ENCODE peak calls at places on chromosomes 16 and 17, in eight cellular contexts. Z is upper lobe of right lung, P is lung, Y is Caco-2, H is AG10803, A is PC-9, J is fibroblast of the aortic adventitia, V is left ventricle myocardium inferior. U is an unnamed sample.
A peak's percentile ranks its signal among the peaks of the same experiment; 100 is the strongest.

GRCh38 chr16:69520413-69520799 is 45.4 kb upstream of the NFAT5 start:
- DNase-seq in Z (no peak), P (no peak), Y (no peak), H (no peak), A (no peak), J (no peak), V (no peak), U (no peak)

GRCh38 chr17:49698005-49698404 is 9.8 kb downstream of the SLC35B1 start:
- DNase-seq in Z (no peak), P (no peak), Y (no peak), H (no peak), A (no peak), J (no peak), V (no peak), U (no peak)

GRCh38 chr17:43983515-43984411 is 20.7 kb upstream of the NAGS start:
- DNase-seq in Z (peak; percentile 80), P (no peak), Y (peak; percentile 51), H (no peak), A (no peak), J (no peak), V (no peak), U (no peak)

GRCh38 chr17:79609616-79610150 is 1.2 kb downstream of the RBFOX3 start:
- DNase-seq in Z (no peak), P (no peak), Y (no peak), H (no peak), A (no peak), J (no peak), V (no peak), U (no peak)

GRCh38 chr17:58533616-58534188 is 19.3 kb upstream of the MTMR4 start:
- DNase-seq in Z (no peak), P (no peak), Y (no peak), H (no peak), A (no peak), J (no peak), V (no peak), U (no peak)

GRCh38 chr16:8776193-8776592 is 21.2 kb downstream of the TMEM186 start:
- DNase-seq in Z (no peak), P (no peak), Y (no peak), H (no peak), A (peak; percentile 96), J (no peak), V (no peak), U (no peak)

GRCh38 chr16:30660424-30661251 is 2.4 kb downstream of the FBRS start:
- DNase-seq in Z (no peak), P (no peak), Y (no peak), H (no peak), A (no peak), J (no peak), V (no peak), U (peak; percentile 13)

GRCh38 chr16:5323284-5323683 is 225.7 kb upstream of the EEF2KMT start:
- DNase-seq in Z (no peak), P (no peak), Y (no peak), H (no peak), A (no peak), J (no peak), V (no peak), U (no peak)

GRCh38 chr16:89453662-89454321 is 36.6 kb downstream of the ANKRD11 start:
- DNase-seq in Z (no peak), P (no peak), Y (no peak), H (no peak), A (peak; percentile 12), J (peak; percentile 48), V (peak; percentile 35), U (peak; percentile 45)

GRCh38 chr17:44304651-44305050 is 3.8 kb upstream of the RUNDC3A start:
- DNase-seq in Z (no peak), P (no peak), Y (no peak), H (peak; percentile 25), A (no peak), J (no peak), V (no peak), U (no peak)

GRCh38 chr17:11511696-11512095 is 86.6 kb upstream of the DNAH9 start:
- DNase-seq in Z (no peak), P (no peak), Y (no peak), H (no peak), A (no peak), J (no peak), V (no peak), U (no peak)

GRCh38 chr17:40447148-40447644 is 3.9 kb downstream of the IGFBP4 start:
- DNase-seq in Z (no peak), P (no peak), Y (no peak), H (no peak), A (no peak), J (peak; percentile 37), V (no peak), U (no peak)
- H3K4me3 ChIP-seq in Z (peak overlapping the region; percentile 81), P (peak overlapping the region; percentile 13), Y (no peak overlapping the region), H (peak overlapping the region; percentile 99), A (no peak overlapping the region), J (peak overlapping the region; percentile 95), V (peak overlapping the region; percentile 90), U (peak overlapping the region; percentile 53)

DNA sequence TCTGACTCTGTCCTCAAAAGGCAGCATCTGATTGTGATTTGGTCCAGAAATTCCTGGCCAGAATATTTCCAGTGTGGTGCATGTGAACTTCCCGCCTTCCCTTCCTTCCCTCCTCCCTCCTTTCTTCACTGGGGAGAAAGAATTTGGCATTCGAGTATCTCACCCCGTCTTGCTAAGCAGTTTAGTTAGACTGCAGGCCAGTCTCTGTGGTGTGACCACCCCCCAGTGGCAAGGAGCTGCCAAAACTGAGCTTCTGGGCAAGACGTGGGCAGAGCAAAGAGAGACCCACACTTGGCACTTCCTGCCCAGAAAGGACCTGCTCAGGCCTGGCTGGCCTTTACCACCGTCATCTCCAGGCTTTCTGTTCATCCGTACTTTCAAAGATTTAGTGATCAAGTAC is 36.4 kb downstream of the SNX20 start:
- DNase-seq in Z (no peak), P (no peak), Y (no peak), H (peak; percentile 76), A (peak; percentile 34), J (peak; percentile 55), V (no peak), U (peak; percentile 15)
- TF ChIP-seq CTCF in Z (peak; percentile 37), P (no peak), Y (peak; percentile 68), H (peak; percentile 62), A (peak; percentile 67), J (peak; percentile 45), V (peak; percentile 57), U (peak; percentile 31)

GRCh38 chr17:38879878-38880727 is 10.2 kb downstream of the LASP1 start:
- DNase-seq in Z (no peak), P (no peak), Y (peak; percentile 90), H (peak; percentile 85), A (peak; percentile 89), J (peak; percentile 90), V (no peak), U (peak; percentile 72)

GRCh38 chr17:38875477-38876080 is 5.7 kb downstream of the LASP1 start:
- DNase-seq in Z (no peak), P (no peak), Y (no peak), H (no peak), A (no peak), J (no peak), V (no peak), U (peak; percentile 32)

GRCh38 chr17:38874505-38875419 is 4.9 kb downstream of the LASP1 start:
- DNase-seq in Z (no peak), P (no peak), Y (no peak), H (peak; percentile 34), A (no peak), J (peak; percentile 28), V (no peak), U (no peak)

GRCh38 chr17:38873646-38874380 is 4.0 kb downstream of the LASP1 start:
- DNase-seq in Z (no peak), P (no peak), Y (no peak), H (no peak), A (peak; percentile 75), J (no peak), V (no peak), U (no peak)

GRCh38 chr17:38877130-38877851 is 7.4 kb downstream of the LASP1 start:
- DNase-seq in Z (no peak), P (no peak), Y (no peak), H (no peak), A (no peak), J (no peak), V (no peak), U (no peak)
- H3K4me3 ChIP-seq in Z (no peak overlapping the region), P (no peak overlapping the region), Y (no peak overlapping the region), H (peak overlapping the region; percentile 8), A (no peak overlapping the region), J (no peak overlapping the region), V (peak overlapping the region; percentile 11), U (no peak overlapping the region)

DNA sequence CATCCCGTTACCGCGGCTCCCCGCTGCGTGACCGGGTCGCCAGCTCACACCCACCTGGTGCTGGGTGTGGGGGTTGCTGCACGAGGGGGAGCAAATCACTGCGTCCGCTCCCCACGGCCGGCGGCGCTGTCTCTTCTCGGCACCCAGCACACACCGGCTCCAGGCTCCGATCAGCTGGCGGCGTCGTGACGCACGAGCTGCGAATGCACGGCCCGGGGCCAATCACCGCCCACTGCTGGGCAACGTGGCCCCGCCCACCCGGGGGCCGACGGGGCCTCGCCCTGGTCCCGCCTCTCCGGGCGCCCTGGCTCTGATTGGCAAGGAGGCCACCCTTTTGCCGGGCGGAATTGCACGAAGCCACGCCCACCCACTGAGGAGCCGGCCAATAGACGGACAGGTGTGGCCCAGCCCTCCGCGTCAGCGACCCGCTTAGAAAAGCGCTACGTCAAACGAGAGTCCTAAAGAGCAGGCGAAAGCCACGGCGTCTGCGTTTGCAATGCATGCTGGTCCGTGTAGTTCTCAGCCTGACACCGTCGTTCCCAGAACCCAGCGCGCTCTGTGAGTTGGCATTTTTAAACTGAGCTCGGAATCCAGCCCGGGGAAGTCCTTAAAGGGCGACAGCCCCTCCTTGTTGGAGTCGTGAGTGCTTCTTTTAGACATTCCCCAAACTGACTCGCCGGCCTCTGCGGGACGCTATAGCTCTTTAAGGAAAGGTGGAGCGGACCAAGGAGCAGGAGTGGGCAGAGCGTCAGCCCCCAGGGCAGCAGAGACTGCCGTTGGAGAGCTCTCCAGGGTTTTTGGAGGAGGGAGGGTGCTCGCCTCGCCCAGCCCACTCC is 6.1 kb upstream of the TLCD2 start:
- DNase-seq in Z (peak; percentile 100), P (peak; percentile 100), Y (peak; percentile 100), H (peak; percentile 100), A (peak; percentile 100), J (peak; percentile 100), V (peak; percentile 100), U (peak; percentile 100)
- TF ChIP-seq CTCF in Z (peak; percentile 12), P (peak; percentile 12), Y (no peak), H (peak; percentile 30), A (peak; percentile 31), J (peak; percentile 36), V (no peak), U (no peak)

GRCh38 chr16:3625331-3625730 is 13.9 kb upstream of the SLX4 start:
- DNase-seq in Z (no peak), P (no peak), Y (no peak), H (no peak), A (no peak), J (no peak), V (no peak), U (no peak)
- H3K4me3 ChIP-seq in Z (no peak overlapping the region), P (no peak overlapping the region), Y (no peak overlapping the region), H (no peak overlapping the region), A (no peak overlapping the region), J (no peak overlapping the region), V (no peak overlapping the region), U (no peak overlapping the region)

U was measured in fibroblast of villous mesenchyme.